ENCODE peak calls at places on chromosomes 4 and X, in ten cellular contexts. Q is pancreas; W is stimulated activated naive CD4-positive, alpha-beta T cell; J is NCI-H2081; Y is osteocyte; E is stomach; N is AG04450; P is stimulated activated naive CD8-positive, alpha-beta T cell treated with anti-CD3 and anti-CD28 coated beads, Interleukin-15, Interleukin-2, amounts not matched to agents 100 U/mL and 50 U/mL, for 24 hours; T is endothelial cell; A is H9. L is an unnamed sample.

GRCh38 chr4:25970691-25971427 is 56.8 kb downstream of the SMIM20 start:
- DNase-seq in Q (no peak), N (no peak), T (no peak), E (no peak), Y (no peak), J (no peak), P (no peak), A (no peak), W (no peak), L (peak; percentile 82)

GRCh38 chr4:8035371-8035780 is 95.7 kb upstream of the AFAP1 start:
- DNase-seq in E (no peak), A (no peak), Q (no peak), J (no peak), W (no peak), N (no peak), P (peak; percentile 34), Y (no peak), T (no peak), L (no peak)

GRCh38 chrX:106286053-106286650 is 118.0 kb downstream of the PWWP3B start:
- DNase-seq in Q (no peak), A (no peak), T (no peak), Y (no peak), P (no peak), E (no peak), J (no peak), W (no peak), N (no peak), L (no peak)

GRCh38 chr4:111064342-111064993 is 441.6 kb upstream of the PITX2 start:
- DNase-seq in Q (no peak), A (peak; percentile 39), Y (no peak), W (no peak), P (no peak), E (no peak), J (no peak), T (no peak), N (no peak), L (no peak)

GRCh38 chrX:39652336-39652735 is 445.4 kb downstream of the BCOR start:
- DNase-seq in A (peak; percentile 70), Q (no peak), T (peak; percentile 10), N (no peak), Y (no peak), E (no peak), W (no peak), P (peak; percentile 27), J (peak; percentile 14), L (no peak)

GRCh38 chr4:30768278-30768677 is 48.1 kb downstream of the PCDH7 start:
- DNase-seq in W (no peak), P (no peak), T (no peak), N (no peak), Y (no peak), E (no peak), A (no peak), Q (no peak), J (no peak), L (no peak)

GRCh38 chr4:125838924-125839323 is 524.2 kb downstream of the FAT4 start:
- DNase-seq in J (no peak), W (no peak), Y (no peak), P (no peak), T (no peak), N (no peak), Q (no peak), E (no peak), A (no peak), L (no peak)

GRCh38 chrX:44974462-44974861 is 101.5 kb downstream of the KDM6A start:
- DNase-seq in N (no peak), W (no peak), A (no peak), P (no peak), J (no peak), Y (no peak), T (no peak), Q (no peak), E (no peak), L (no peak)

GRCh38 chrX:73922856-73923429 is 359.9 kb downstream of the CHIC1 start:
- DNase-seq in J (no peak), E (no peak), T (no peak), P (no peak), Q (no peak), W (no peak), A (no peak), N (no peak), Y (no peak), L (no peak)

GRCh38 chr4:10011885-10012284 is 9.4 kb downstream of the SLC2A9 start:
- DNase-seq in T (no peak), J (no peak), Q (no peak), A (no peak), W (no peak), P (no peak), Y (no peak), E (no peak), N (no peak), L (no peak)

GRCh38 chr4:3858765-3859388 is 92.7 kb downstream of the ADRA2C start:
- DNase-seq in A (no peak), W (no peak), T (no peak), Q (no peak), J (no peak), P (no peak), E (no peak), N (no peak), Y (no peak), L (no peak)

GRCh38 chr4:38069271-38069760 is 109.1 kb downstream of the PTTG2 start:
- DNase-seq in W (peak; percentile 32), A (peak; percentile 65), Y (no peak), J (no peak), Q (no peak), E (peak; percentile 67), T (peak; percentile 55), N (peak; percentile 30), P (peak; percentile 24), L (no peak)

GRCh38 chrX:11913001-11913400 is 155.0 kb downstream of the MSL3 start:
- DNase-seq in Q (no peak), A (no peak), J (no peak), T (no peak), W (no peak), N (no peak), Y (no peak), P (no peak), E (no peak), L (no peak)

GRCh38 chr4:61740950-61741638 is 541.0 kb downstream of the ADGRL3 start:
- DNase-seq in J (peak; percentile 34), W (no peak), E (no peak), Q (no peak), A (no peak), N (no peak), T (no peak), P (no peak), Y (no peak), L (no peak)

GRCh38 chr4:33715996-33716395 is 2528.3 kb downstream of the ARAP2 start:
- DNase-seq in W (no peak), T (no peak), Y (no peak), Q (no peak), P (no peak), E (no peak), N (no peak), J (no peak), A (no peak), L (no peak)

L was measured in mesenteric fat pad.